ENCODE peak calls at places on chromosome 2, in four cellular contexts. G, B, N and J are unnamed samples. For H3K36me3 and H3K4me1, the result is how much of the 10 kb centered on the place peaks cover.

GRCh38 chr2:27073782-27074181 is 2.3 kb upstream of the OST4 start:
- DNase-seq in G (no peak), B (no peak), N (no peak), J (no peak)

GRCh38 chr2:239578381-239578780 is 177.6 kb upstream of the HDAC4 start:
- DNase-seq in G (no peak), B (no peak), N (peak), J (no peak)

GRCh38 chr2:240620859-240621258 is 4.4 kb upstream of the GPR35 start:
- DNase-seq in G (peak), B (no peak), N (peak), J (peak)

GRCh38 chr2:58064136-58064535 is 17.5 kb downstream of the VRK2 start:
- DNase-seq in G (no peak), B (no peak), N (no peak), J (no peak)

GRCh38 chr2:144431384-144431783 is 88.5 kb downstream of the ZEB2 start:
- DNase-seq in G (peak), B (peak), N (no peak), J (no peak)

GRCh38 chr2:127362971-127363370 is 24.8 kb downstream of the MAP3K2 start:
- DNase-seq in G (no peak), B (no peak), N (no peak), J (no peak)

GRCh38 chr2:219634171-219634940 is 6.9 kb downstream of the SLC4A3 start:
- DNase-seq in G (no peak), B (no peak), N (no peak), J (no peak)

GRCh38 chr2:215664847-215665525 is 229.1 kb upstream of the FN1 start:
- DNase-seq in G (no peak), B (no peak), N (no peak), J (no peak)

GRCh38 chr2:100250645-100251044 is 71.7 kb downstream of the LONRF2 start:
- DNase-seq in G (no peak), B (no peak), N (no peak), J (no peak)

GRCh38 chr2:19714926-19715325 is 186.9 kb downstream of the TTC32 start:
- DNase-seq in G (no peak), B (no peak), N (no peak), J (no peak)

GRCh38 chr2:158713523-158714138 is 81.5 kb upstream of the DAPL1 start:
- DNase-seq in G (no peak), B (no peak), N (no peak), J (no peak)

GRCh38 chr2:101961287-101962242 is 30.2 kb upstream of the IL1R2 start:
- DNase-seq in G (peak), B (no peak), N (peak), J (no peak)

GRCh38 chr2:38064805-38065501 is 11.0 kb downstream of the CYP1B1 start:
- DNase-seq in G (no peak), B (no peak), N (no peak), J (no peak)

GRCh38 chr2:239406316-239406995 is 5.6 kb upstream of the HDAC4 start:
- DNase-seq in G (no peak), B (no peak), N (no peak), J (no peak)

DNA sequence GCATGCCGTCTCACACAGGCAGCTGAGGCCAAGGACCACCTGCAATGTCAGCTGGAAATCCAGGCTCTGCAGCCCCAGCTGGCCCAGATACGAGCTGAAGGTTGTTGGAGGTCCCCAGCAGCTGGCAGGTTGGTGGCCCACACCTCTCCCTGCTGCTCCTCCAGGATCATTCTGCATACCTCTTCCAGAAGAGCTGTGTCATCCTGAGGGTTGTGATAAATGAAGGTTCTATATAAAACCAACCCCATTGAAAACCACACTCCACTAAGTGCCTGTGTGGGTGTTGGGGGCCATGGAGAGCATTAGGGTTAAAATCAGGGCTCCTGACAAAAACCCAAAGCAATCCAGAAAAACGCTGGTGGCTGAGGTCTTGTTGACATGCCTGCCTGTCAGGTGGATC is 50.4 kb downstream of the C1QL2 start:
- DNase-seq in G (no peak), B (no peak), N (no peak), J (no peak)
- TF ChIP-seq CTCF in G (no peak), B (no peak), N (no peak), J (no peak)

GRCh38 chr2:157418215-157418614 is 25.7 kb downstream of the CYTIP start:
- DNase-seq in G (no peak), B (no peak), N (no peak), J (no peak)
- H3K36me3 ChIP-seq in G (under half), B (under half), N (under half), J (under half)

GRCh38 chr2:98768765-98769476 is 38.0 kb upstream of the MGAT4A start:
- DNase-seq in G (no peak), B (no peak), N (no peak), J (no peak)
- H3K4me1 ChIP-seq in G (under half), B (under half), N (under half), J (under half)

GRCh38 chr2:173755798-173756197 is 209.4 kb downstream of the SP3 start:
- DNase-seq in G (no peak), B (no peak), N (no peak), J (no peak)
- TF ChIP-seq CTCF in G (no peak), B (no peak), N (no peak), J (no peak)

GRCh38 chr2:46106690-46107089 is 190.5 kb upstream of the EPAS1 start:
- DNase-seq in G (no peak), B (no peak), N (no peak), J (no peak)
- H3K36me3 ChIP-seq in G (under half), B (under half), N (under half), J (under half)